ENCODE peak calls at places on chromosomes 11 and 22, in seven cellular contexts. One of them, this sample, is unnamed. For H3K4me1, the result is how much of the 10 kb centered on the place peaks cover.

GRCh38 chr11:8789864-8790263 is 107.3 kb downstream of the RPL27A start:
- DNase-seq in body of pancreas: no peak
- DNase-seq in CD4-positive, alpha-beta memory T cell: no peak
- DNase-seq in mucosa of descending colon: no peak
- DNase-seq in colonic mucosa: peak
- DNase-seq in ascending aorta: no peak
- DNase-seq in left ventricle myocardium inferior: no peak
- DNase-seq in this sample: no peak

GRCh38 chr11:75463106-75463774 is 30.2 kb upstream of the KLHL35 start:
- DNase-seq in body of pancreas: no peak
- DNase-seq in CD4-positive, alpha-beta memory T cell: no peak
- DNase-seq in mucosa of descending colon: peak
- DNase-seq in colonic mucosa: no peak
- DNase-seq in ascending aorta: no peak
- DNase-seq in left ventricle myocardium inferior: no peak
- DNase-seq in this sample: no peak

GRCh38 chr11:129881570-129882170 is 13.7 kb downstream of the NFRKB start:
- DNase-seq in body of pancreas: peak
- DNase-seq in CD4-positive, alpha-beta memory T cell: no peak
- DNase-seq in mucosa of descending colon: no peak
- DNase-seq in colonic mucosa: peak
- DNase-seq in ascending aorta: no peak
- DNase-seq in left ventricle myocardium inferior: no peak
- DNase-seq in this sample: no peak

GRCh38 chr11:75445315-75445953 is 12.4 kb upstream of the KLHL35 start:
- DNase-seq in body of pancreas: peak
- DNase-seq in CD4-positive, alpha-beta memory T cell: peak
- DNase-seq in mucosa of descending colon: no peak
- DNase-seq in colonic mucosa: peak
- DNase-seq in ascending aorta: peak
- DNase-seq in left ventricle myocardium inferior: peak
- DNase-seq in this sample: peak

GRCh38 chr22:46051646-46052045 is 74.7 kb upstream of the WNT7B start:
- DNase-seq in body of pancreas: no peak
- DNase-seq in CD4-positive, alpha-beta memory T cell: no peak
- DNase-seq in mucosa of descending colon: peak
- DNase-seq in colonic mucosa: no peak
- DNase-seq in ascending aorta: peak
- DNase-seq in left ventricle myocardium inferior: peak
- DNase-seq in this sample: no peak

GRCh38 chr11:134749040-134749586 is 337.1 kb upstream of the B3GAT1 start:
- DNase-seq in body of pancreas: no peak
- DNase-seq in CD4-positive, alpha-beta memory T cell: no peak
- DNase-seq in mucosa of descending colon: no peak
- DNase-seq in colonic mucosa: no peak
- DNase-seq in ascending aorta: no peak
- DNase-seq in left ventricle myocardium inferior: no peak
- DNase-seq in this sample: no peak

GRCh38 chr11:112498701-112499100 is 238.0 kb upstream of the PLET1 start:
- DNase-seq in body of pancreas: no peak
- DNase-seq in CD4-positive, alpha-beta memory T cell: no peak
- DNase-seq in mucosa of descending colon: no peak
- DNase-seq in colonic mucosa: no peak
- DNase-seq in ascending aorta: no peak
- DNase-seq in left ventricle myocardium inferior: no peak
- DNase-seq in this sample: no peak

GRCh38 chr22:49966041-49966715 is 5.6 kb downstream of the PIM3 start:
- DNase-seq in body of pancreas: peak
- DNase-seq in CD4-positive, alpha-beta memory T cell: no peak
- DNase-seq in mucosa of descending colon: peak
- DNase-seq in colonic mucosa: peak
- DNase-seq in ascending aorta: peak
- DNase-seq in left ventricle myocardium inferior: no peak
- DNase-seq in this sample: peak

GRCh38 chr22:26800858-26801257 is 143.5 kb downstream of the MIAT start:
- DNase-seq in body of pancreas: no peak
- DNase-seq in CD4-positive, alpha-beta memory T cell: no peak
- DNase-seq in mucosa of descending colon: no peak
- DNase-seq in colonic mucosa: no peak
- DNase-seq in ascending aorta: no peak
- DNase-seq in left ventricle myocardium inferior: no peak
- DNase-seq in this sample: no peak

GRCh38 chr11:76469141-76469540 is 24.3 kb downstream of the EMSY start:
- DNase-seq in body of pancreas: no peak
- DNase-seq in CD4-positive, alpha-beta memory T cell: no peak
- DNase-seq in mucosa of descending colon: no peak
- DNase-seq in colonic mucosa: no peak
- DNase-seq in ascending aorta: no peak
- DNase-seq in left ventricle myocardium inferior: no peak
- DNase-seq in this sample: no peak

GRCh38 chr22:44137415-44137814 is 43.3 kb upstream of the PARVG start:
- DNase-seq in body of pancreas: no peak
- DNase-seq in CD4-positive, alpha-beta memory T cell: no peak
- DNase-seq in mucosa of descending colon: no peak
- DNase-seq in colonic mucosa: no peak
- DNase-seq in ascending aorta: no peak
- DNase-seq in left ventricle myocardium inferior: no peak
- DNase-seq in this sample: no peak

GRCh38 chr11:111582163-111582562 is 20.1 kb upstream of the SIK2 start:
- DNase-seq in body of pancreas: no peak
- DNase-seq in CD4-positive, alpha-beta memory T cell: no peak
- DNase-seq in mucosa of descending colon: no peak
- DNase-seq in colonic mucosa: no peak
- DNase-seq in ascending aorta: no peak
- DNase-seq in left ventricle myocardium inferior: no peak
- DNase-seq in this sample: no peak

GRCh38 chr11:129145276-129145675 is 46.8 kb downstream of the ARHGAP32 start:
- DNase-seq in body of pancreas: no peak
- DNase-seq in CD4-positive, alpha-beta memory T cell: no peak
- DNase-seq in mucosa of descending colon: no peak
- DNase-seq in colonic mucosa: no peak
- DNase-seq in ascending aorta: no peak
- DNase-seq in left ventricle myocardium inferior: no peak
- DNase-seq in this sample: no peak

GRCh38 chr11:120258661-120259060 is 18.7 kb downstream of the POU2F3 start:
- DNase-seq in body of pancreas: no peak
- DNase-seq in CD4-positive, alpha-beta memory T cell: no peak
- DNase-seq in mucosa of descending colon: no peak
- DNase-seq in colonic mucosa: no peak
- DNase-seq in ascending aorta: no peak
- DNase-seq in left ventricle myocardium inferior: no peak
- DNase-seq in this sample: no peak

GRCh38 chr11:120256779-120257178 is 16.8 kb downstream of the POU2F3 start:
- DNase-seq in body of pancreas: no peak
- DNase-seq in CD4-positive, alpha-beta memory T cell: no peak
- DNase-seq in mucosa of descending colon: no peak
- DNase-seq in colonic mucosa: no peak
- DNase-seq in ascending aorta: no peak
- DNase-seq in left ventricle myocardium inferior: no peak
- DNase-seq in this sample: no peak

GRCh38 chr11:120255519-120255866 is 15.6 kb downstream of the POU2F3 start:
- DNase-seq in body of pancreas: no peak
- DNase-seq in CD4-positive, alpha-beta memory T cell: no peak
- DNase-seq in mucosa of descending colon: no peak
- DNase-seq in colonic mucosa: no peak
- DNase-seq in ascending aorta: no peak
- DNase-seq in left ventricle myocardium inferior: no peak
- DNase-seq in this sample: peak

GRCh38 chr11:120256178-120256577 is 16.2 kb downstream of the POU2F3 start:
- DNase-seq in body of pancreas: no peak
- DNase-seq in CD4-positive, alpha-beta memory T cell: no peak
- DNase-seq in mucosa of descending colon: no peak
- DNase-seq in colonic mucosa: no peak
- DNase-seq in ascending aorta: no peak
- DNase-seq in left ventricle myocardium inferior: no peak
- DNase-seq in this sample: no peak

DNA sequence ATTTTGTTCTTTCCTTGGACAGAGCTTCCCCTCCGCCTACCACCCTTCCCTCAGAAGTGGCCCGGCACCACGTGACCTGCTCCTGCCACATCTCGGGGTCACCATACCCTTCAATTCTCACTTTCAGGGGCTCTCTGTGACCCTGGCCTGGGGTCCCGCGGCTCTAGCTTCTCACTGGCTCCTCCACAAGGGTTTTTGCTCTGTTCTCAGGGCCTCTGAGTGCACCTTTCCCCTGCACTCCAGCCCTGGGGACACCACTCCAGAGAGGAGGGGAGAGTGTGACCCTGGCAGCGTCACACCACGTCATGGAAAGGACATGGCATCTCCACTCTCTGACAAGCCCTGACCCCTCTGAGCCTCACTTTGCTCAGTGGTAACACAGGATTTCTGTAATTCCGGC is 17.4 kb downstream of the POU2F3 start:
- DNase-seq in body of pancreas: no peak
- DNase-seq in CD4-positive, alpha-beta memory T cell: no peak
- DNase-seq in mucosa of descending colon: no peak
- DNase-seq in colonic mucosa: no peak
- DNase-seq in ascending aorta: no peak
- DNase-seq in left ventricle myocardium inferior: no peak
- DNase-seq in this sample: no peak
- H3K4me1 ChIP-seq in body of pancreas: under half
- H3K4me1 ChIP-seq in CD4-positive, alpha-beta memory T cell: under half
- H3K4me1 ChIP-seq in mucosa of descending colon: under half
- H3K4me1 ChIP-seq in colonic mucosa: under half
- H3K4me1 ChIP-seq in ascending aorta: under half
- H3K4me1 ChIP-seq in left ventricle myocardium inferior: under half
- H3K4me1 ChIP-seq in this sample: under half

DNA sequence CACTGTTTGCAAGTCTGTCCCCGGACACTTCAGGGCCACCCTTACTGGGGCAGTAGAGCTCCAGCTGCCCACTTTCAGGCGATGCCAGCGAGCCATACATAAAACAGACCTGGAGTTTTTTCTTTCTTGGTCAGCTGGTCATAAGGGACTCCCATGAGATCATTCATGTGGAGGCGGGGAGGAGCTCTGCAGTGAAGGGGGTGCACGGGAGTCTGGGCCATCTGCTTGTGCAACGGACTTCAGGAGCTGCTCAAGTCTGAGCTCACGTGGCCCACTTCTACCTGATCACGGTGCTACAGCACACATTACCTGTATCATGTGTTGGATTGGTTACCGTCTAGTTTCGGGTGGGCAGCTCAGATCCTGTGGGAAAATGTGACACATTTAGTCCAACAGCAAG is 9.2 kb upstream of the MRGPRF start:
- DNase-seq in body of pancreas: no peak
- DNase-seq in CD4-positive, alpha-beta memory T cell: no peak
- DNase-seq in mucosa of descending colon: no peak
- DNase-seq in colonic mucosa: no peak
- DNase-seq in ascending aorta: no peak
- DNase-seq in left ventricle myocardium inferior: no peak
- DNase-seq in this sample: no peak
- H3K4me1 ChIP-seq in body of pancreas: under half
- H3K4me1 ChIP-seq in CD4-positive, alpha-beta memory T cell: under half
- H3K4me1 ChIP-seq in mucosa of descending colon: under half
- H3K4me1 ChIP-seq in colonic mucosa: under half
- H3K4me1 ChIP-seq in ascending aorta: under half
- H3K4me1 ChIP-seq in left ventricle myocardium inferior: under half
- H3K4me1 ChIP-seq in this sample: under half

DNA sequence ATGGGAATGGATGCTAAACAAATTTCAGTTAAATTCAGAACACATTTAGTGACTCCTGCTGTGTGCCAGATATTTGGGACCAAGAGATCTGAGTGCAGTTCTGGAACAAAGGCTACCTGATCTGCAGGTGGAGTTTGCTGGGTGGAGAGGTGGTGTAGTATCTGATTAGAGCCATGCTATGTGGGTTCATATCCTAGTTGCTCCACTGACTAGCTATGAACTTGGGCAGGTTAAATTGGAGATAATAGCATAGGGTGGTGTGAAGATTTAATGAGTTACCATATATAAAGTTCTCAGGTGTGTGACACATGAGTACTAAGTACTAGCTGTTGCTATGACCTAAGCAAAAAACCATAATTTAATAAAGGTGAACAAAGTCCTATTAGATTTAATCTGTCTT is 2.0 kb downstream of the ENDOD1 start:
- DNase-seq in body of pancreas: no peak
- DNase-seq in CD4-positive, alpha-beta memory T cell: no peak
- DNase-seq in mucosa of descending colon: no peak
- DNase-seq in colonic mucosa: no peak
- DNase-seq in ascending aorta: no peak
- DNase-seq in left ventricle myocardium inferior: no peak
- DNase-seq in this sample: no peak
- H3K4me1 ChIP-seq in body of pancreas: under half
- H3K4me1 ChIP-seq in CD4-positive, alpha-beta memory T cell: half or more
- H3K4me1 ChIP-seq in mucosa of descending colon: under half
- H3K4me1 ChIP-seq in colonic mucosa: under half
- H3K4me1 ChIP-seq in ascending aorta: under half
- H3K4me1 ChIP-seq in left ventricle myocardium inferior: half or more
- H3K4me1 ChIP-seq in this sample: under half

GRCh38 chr11:33515347-33515746 is 185.3 kb downstream of the C11orf91 start:
- DNase-seq in body of pancreas: no peak
- DNase-seq in CD4-positive, alpha-beta memory T cell: no peak
- DNase-seq in mucosa of descending colon: no peak
- DNase-seq in colonic mucosa: no peak
- DNase-seq in ascending aorta: no peak
- DNase-seq in left ventricle myocardium inferior: no peak
- DNase-seq in this sample: no peak

GRCh38 chr11:33520103-33520502 is 180.5 kb downstream of the C11orf91 start:
- DNase-seq in body of pancreas: no peak
- DNase-seq in CD4-positive, alpha-beta memory T cell: no peak
- DNase-seq in mucosa of descending colon: no peak
- DNase-seq in colonic mucosa: no peak
- DNase-seq in ascending aorta: no peak
- DNase-seq in left ventricle myocardium inferior: no peak
- DNase-seq in this sample: no peak

GRCh38 chr11:33514079-33514690 is 186.4 kb downstream of the C11orf91 start:
- DNase-seq in body of pancreas: no peak
- DNase-seq in CD4-positive, alpha-beta memory T cell: no peak
- DNase-seq in mucosa of descending colon: no peak
- DNase-seq in colonic mucosa: no peak
- DNase-seq in ascending aorta: no peak
- DNase-seq in left ventricle myocardium inferior: no peak
- DNase-seq in this sample: no peak
- H3K4me1 ChIP-seq in body of pancreas: under half
- H3K4me1 ChIP-seq in CD4-positive, alpha-beta memory T cell: under half
- H3K4me1 ChIP-seq in mucosa of descending colon: under half
- H3K4me1 ChIP-seq in colonic mucosa: under half
- H3K4me1 ChIP-seq in ascending aorta: under half
- H3K4me1 ChIP-seq in left ventricle myocardium inferior: under half
- H3K4me1 ChIP-seq in this sample: under half

DNA sequence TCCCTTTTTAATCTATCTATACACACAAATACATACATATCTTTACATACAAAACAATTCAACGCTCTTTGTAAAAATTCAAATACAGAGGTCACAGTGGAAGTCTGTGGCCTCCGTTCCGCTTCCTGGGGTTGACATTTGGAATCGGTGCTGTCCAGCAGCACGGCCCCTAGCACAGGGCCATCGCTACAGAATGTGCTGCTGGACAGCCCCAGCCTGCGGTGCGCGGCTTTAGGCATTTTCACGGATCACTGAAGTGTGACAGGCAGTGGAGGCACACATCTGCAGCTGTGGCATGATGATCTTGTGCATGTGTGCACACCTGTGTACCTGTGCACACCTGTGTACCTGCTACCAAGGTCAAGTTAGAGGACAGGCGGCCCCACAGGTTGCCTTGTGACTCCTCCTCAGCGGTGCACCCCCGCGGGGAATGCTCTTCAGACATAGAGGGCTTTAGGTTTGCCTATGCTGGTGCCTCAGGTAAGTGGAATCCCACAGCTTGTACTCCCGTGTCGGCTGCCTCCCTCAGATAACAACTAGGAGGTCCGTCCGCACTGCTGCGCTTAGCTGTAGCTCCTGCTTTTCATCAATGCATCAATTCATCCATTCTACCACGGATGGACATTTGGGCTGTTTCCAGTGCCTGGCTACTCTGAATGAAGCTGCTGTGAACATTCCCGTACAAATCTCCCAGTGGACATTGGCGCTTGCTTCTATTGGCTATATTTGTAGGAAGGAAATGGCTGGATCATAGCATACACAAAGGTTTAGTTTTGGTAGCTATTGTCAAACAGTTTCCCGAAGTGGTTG is 29.9 kb downstream of the GAL start:
- DNase-seq in body of pancreas: no peak
- DNase-seq in CD4-positive, alpha-beta memory T cell: no peak
- DNase-seq in mucosa of descending colon: no peak
- DNase-seq in colonic mucosa: no peak
- DNase-seq in ascending aorta: no peak
- DNase-seq in left ventricle myocardium inferior: no peak
- DNase-seq in this sample: no peak
- H3K4me1 ChIP-seq in body of pancreas: under half
- H3K4me1 ChIP-seq in CD4-positive, alpha-beta memory T cell: under half
- H3K4me1 ChIP-seq in mucosa of descending colon: under half
- H3K4me1 ChIP-seq in colonic mucosa: under half
- H3K4me1 ChIP-seq in ascending aorta: under half
- H3K4me1 ChIP-seq in left ventricle myocardium inferior: under half
- H3K4me1 ChIP-seq in this sample: under half